ENCODE peak calls at places on chromosomes 12 and 14, in eight cellular contexts. B is HCT116, N is WERI-Rb-1, R is spleen, P is IMR-90, M is endothelial cell of umbilical vein, W is left ventricle myocardium inferior, J is stomach. C is an unnamed sample.

GRCh38 chr12:118015944-118016343 is 559 bp upstream of the RFC5 start:
- DNase-seq in P (no peak), B (no peak), N (no peak), W (no peak), J (no peak), M (no peak), R (no peak), C (no peak)

GRCh38 chr14:64758711-64759554 is 54.7 kb downstream of the PLEKHG3 start:
- DNase-seq in N (no peak), J (peak), B (no peak), R (peak), M (peak), P (peak), W (peak), C (peak)

GRCh38 chr12:109890620-109891019 is 9.5 kb upstream of the TCHP start:
- DNase-seq in P (no peak), W (no peak), R (no peak), J (no peak), B (no peak), N (no peak), M (no peak), C (no peak)

GRCh38 chr12:109711596-109712461 is 1.8 kb upstream of the FAM222A start:
- DNase-seq in R (no peak), J (peak), N (no peak), M (no peak), W (peak), P (no peak), B (no peak), C (no peak)

GRCh38 chr12:64706366-64706765 is 52.8 kb downstream of the GNS start:
- DNase-seq in R (no peak), P (no peak), N (no peak), W (no peak), J (no peak), M (peak), B (no peak), C (no peak)

GRCh38 chr12:52081263-52081733 is 1.8 kb downstream of the SMIM41 start:
- DNase-seq in W (no peak), R (peak), N (peak), B (no peak), P (no peak), M (no peak), J (no peak), C (no peak)

GRCh38 chr12:115257791-115258190 is 573.8 kb upstream of the TBX3 start:
- DNase-seq in N (no peak), W (no peak), M (no peak), J (no peak), P (peak), R (no peak), B (no peak), C (peak)

GRCh38 chr12:117025481-117026151 is 73.6 kb downstream of the TESC start:
- DNase-seq in M (peak), N (peak), P (peak), W (peak), B (peak), R (peak), J (peak), C (peak)

GRCh38 chr12:114703060-114703493 is 19.1 kb upstream of the TBX3 start:
- DNase-seq in J (no peak), M (no peak), R (no peak), B (no peak), W (no peak), N (no peak), P (no peak), C (no peak)

GRCh38 chr12:120078868-120079267 is 37.7 kb downstream of the RAB35 start:
- DNase-seq in J (no peak), M (no peak), B (no peak), R (peak), P (no peak), N (no peak), W (no peak), C (no peak)

GRCh38 chr14:74510955-74511354 is 17.4 kb downstream of the ISCA2 start:
- DNase-seq in J (no peak), M (peak), B (no peak), N (no peak), W (no peak), P (peak), R (peak), C (peak)

GRCh38 chr12:48197549-48197966 is 5.5 kb downstream of the OR10AD1 start:
- DNase-seq in R (no peak), M (peak), W (no peak), P (no peak), J (no peak), N (no peak), B (peak), C (no peak)

GRCh38 chr12:24380122-24380521 is 430.7 kb upstream of the SOX5 start:
- DNase-seq in P (peak), N (no peak), J (no peak), W (no peak), R (no peak), B (no peak), M (no peak), C (no peak)

GRCh38 chr14:63650336-63650952 is 8.8 kb upstream of the WDR89 start:
- DNase-seq in W (no peak), P (peak), N (no peak), M (no peak), R (no peak), B (no peak), J (no peak), C (no peak)

GRCh38 chr14:30980980-30981379 is 44.5 kb upstream of the AP4S1 start:
- DNase-seq in N (no peak), M (no peak), R (no peak), W (no peak), B (no peak), J (no peak), P (no peak), C (no peak)
- TF ChIP-seq CTCF in N (no peak), M (no peak), R (no peak), W (no peak), B (no peak), J (no peak), P (no peak), C (no peak)

DNA sequence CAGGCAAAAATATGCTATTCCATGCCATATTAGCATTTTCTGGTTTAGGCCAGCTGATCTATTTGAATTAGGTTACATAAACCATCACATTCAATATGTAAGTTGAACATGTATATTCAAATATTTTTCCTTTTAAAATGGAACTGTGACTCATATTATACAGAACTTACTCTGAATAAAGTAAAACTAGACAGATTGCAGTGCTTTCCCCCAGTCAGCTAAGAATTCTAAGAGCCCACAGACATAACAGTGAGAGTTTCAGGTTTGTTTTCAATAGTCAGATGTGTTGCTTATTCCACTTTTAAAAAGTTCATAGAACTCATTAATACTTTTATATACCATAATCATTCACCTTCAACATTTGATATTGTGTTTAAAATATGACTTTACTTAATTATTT is 119.9 kb downstream of the MGST1 start:
- DNase-seq in B (no peak), N (no peak), J (no peak), R (no peak), P (no peak), W (no peak), M (no peak), C (no peak)
- H3K27ac ChIP-seq in B (no peak), N (no peak), J (no peak), R (no peak), P (no peak), W (no peak), M (no peak), C (no peak)

DNA sequence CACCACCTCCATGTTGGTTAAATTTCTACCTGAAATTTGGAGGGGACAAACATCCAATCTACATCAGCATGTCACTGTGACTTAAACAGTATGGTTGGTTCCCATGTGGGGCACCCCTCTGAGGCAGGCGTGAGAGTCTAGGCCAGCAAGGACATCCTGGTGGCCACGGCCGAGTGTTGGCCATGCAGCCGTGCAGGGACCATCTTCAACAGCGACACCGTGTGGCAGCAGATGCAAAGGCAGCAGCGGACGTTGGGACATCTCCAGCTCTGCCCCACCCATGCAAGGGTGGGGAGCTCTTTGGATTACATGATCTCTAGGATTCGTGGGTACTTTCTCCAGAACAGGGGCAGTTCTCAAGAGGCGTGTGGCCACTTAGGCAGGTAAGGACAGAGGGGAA is 49.8 kb downstream of the NOC4L start:
- DNase-seq in M (no peak), J (no peak), N (no peak), B (peak), R (no peak), W (no peak), P (no peak), C (no peak)
- TF ChIP-seq CTCF in M (peak), J (no peak), N (peak), B (peak), R (no peak), W (no peak), P (no peak), C (peak)

DNA sequence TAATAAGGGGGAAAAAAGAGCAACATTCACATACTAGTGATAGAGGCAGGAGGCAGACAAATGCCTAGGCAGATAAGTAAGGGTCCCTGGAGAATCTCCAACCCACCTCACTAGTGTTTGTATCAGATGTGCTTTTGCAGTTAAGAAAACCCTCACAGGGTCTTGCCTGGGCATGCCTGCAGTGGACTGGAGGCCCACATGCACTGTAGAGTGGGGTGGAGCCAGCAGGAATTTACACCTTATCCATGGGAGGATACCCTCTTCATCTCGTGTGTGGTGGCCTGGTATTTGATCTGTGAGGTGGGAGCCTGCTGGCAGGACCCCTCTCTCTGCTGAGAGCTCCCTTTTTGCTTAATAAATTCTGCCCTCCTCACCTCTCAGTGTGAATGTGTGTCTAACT is 238.0 kb upstream of the SLC16A7 start:
- DNase-seq in J (no peak), N (peak), P (peak), M (no peak), B (no peak), W (no peak), R (no peak), C (no peak)
- H3K27ac ChIP-seq in J (no peak), N (no peak), P (peak), M (no peak), B (no peak), W (no peak), R (no peak), C (no peak)

DNA sequence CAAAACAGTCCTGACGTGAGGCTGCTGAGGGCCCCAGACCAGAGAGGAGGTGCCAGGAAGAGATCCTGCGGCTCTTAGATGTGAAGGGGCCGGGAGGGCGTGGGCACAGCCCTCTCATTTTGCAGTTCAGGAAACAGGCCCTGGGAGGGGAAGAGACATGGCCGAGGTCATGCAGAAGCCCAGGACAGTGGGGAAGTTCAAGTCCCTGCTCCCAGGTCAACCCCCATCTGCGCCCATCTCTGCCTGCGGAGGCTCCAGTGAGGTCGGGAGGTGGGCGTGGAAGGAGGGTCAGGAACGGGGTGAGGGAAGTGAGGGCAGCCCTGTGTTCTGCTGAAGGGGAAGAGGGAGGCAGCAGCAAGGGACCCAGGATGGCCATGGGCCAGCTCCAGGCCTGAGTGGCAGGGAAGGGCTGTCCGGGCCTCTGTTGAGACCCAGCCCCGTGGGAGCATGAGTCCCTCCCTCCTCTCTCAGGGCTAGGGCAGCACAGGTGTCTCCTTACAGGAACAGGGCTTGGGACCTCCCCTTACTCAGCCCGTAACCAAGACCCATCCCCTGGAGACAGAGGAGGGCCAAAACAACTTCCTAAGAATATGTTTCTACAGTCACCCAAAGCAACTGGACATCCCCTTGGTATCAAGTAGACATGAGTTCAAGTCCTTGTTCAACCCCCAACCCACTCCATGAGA is 90.8 kb downstream of the LGMN start:
- DNase-seq in W (peak), R (peak), M (no peak), P (no peak), B (no peak), N (no peak), J (peak), C (no peak)
- TF ChIP-seq CTCF in W (no peak), R (no peak), M (no peak), P (no peak), B (no peak), N (no peak), J (no peak), C (no peak)